ENCODE peak calls at places on chromosomes 5 and 9, in eight cellular contexts. X is pancreas, E is AG09309, G is left ventricle myocardium inferior, H is foreskin fibroblast, B is fibroblast of pulmonary artery, O is psoas muscle, M is mammary epithelial cell. T is an unnamed sample.

GRCh38 chr5:54087436-54087835 is 222.9 kb downstream of the ARL15 start:
- DNase-seq in X (no peak), E (peak), G (no peak), H (peak), B (peak), O (no peak), M (peak), T (no peak)

GRCh38 chr5:108380531-108381021 is 1.3 kb downstream of the FBXL17 start:
- DNase-seq in X (peak), E (no peak), G (peak), H (peak), B (peak), O (peak), M (peak), T (peak)

GRCh38 chr5:169812786-169813185 is 167.5 kb downstream of the INSYN2B start:
- DNase-seq in X (no peak), E (no peak), G (no peak), H (peak), B (no peak), O (no peak), M (no peak), T (no peak)

GRCh38 chr5:54492196-54492595 is 25.4 kb upstream of the SNX18 start:
- DNase-seq in X (no peak), E (no peak), G (no peak), H (peak), B (peak), O (no peak), M (peak), T (no peak)

GRCh38 chr9:100322954-100323536 is 29.7 kb downstream of the TEX10 start:
- DNase-seq in X (no peak), E (peak), G (no peak), H (peak), B (peak), O (no peak), M (peak), T (peak)

GRCh38 chr9:2809692-2810423 is 34.0 kb downstream of the PUM3 start:
- DNase-seq in X (no peak), E (peak), G (no peak), H (peak), B (peak), O (no peak), M (no peak), T (no peak)

GRCh38 chr5:169914766-169915165 is 65.5 kb downstream of the INSYN2B start:
- DNase-seq in X (no peak), E (no peak), G (peak), H (peak), B (peak), O (no peak), M (peak), T (no peak)

GRCh38 chr5:33738097-33738496 is 153.7 kb downstream of the ADAMTS12 start:
- DNase-seq in X (no peak), E (no peak), G (no peak), H (no peak), B (no peak), O (no peak), M (no peak), T (no peak)

GRCh38 chr9:4662989-4663792 is 1.1 kb downstream of the PLPP6 start:
- DNase-seq in X (no peak), E (no peak), G (no peak), H (peak), B (no peak), O (no peak), M (no peak), T (no peak)

GRCh38 chr9:133112361-133113026 is 8.5 kb downstream of the RALGDS start:
- DNase-seq in X (peak), E (no peak), G (peak), H (no peak), B (no peak), O (peak), M (no peak), T (peak)

GRCh38 chr9:105539452-105539851 is 18.5 kb upstream of the FKTN start:
- DNase-seq in X (no peak), E (no peak), G (no peak), H (no peak), B (no peak), O (no peak), M (no peak), T (no peak)

GRCh38 chr5:32314658-32315057 is 1.9 kb upstream of the MTMR12 start:
- DNase-seq in X (no peak), E (no peak), G (no peak), H (no peak), B (no peak), O (no peak), M (no peak), T (no peak)

GRCh38 chr5:159442210-159442850 is 112.0 kb upstream of the IL12B start:
- DNase-seq in X (no peak), E (no peak), G (peak), H (no peak), B (peak), O (no peak), M (no peak), T (no peak)

GRCh38 chr5:9554122-9554521 is 8.2 kb upstream of the SEMA5A start:
- DNase-seq in X (no peak), E (no peak), G (no peak), H (no peak), B (no peak), O (no peak), M (no peak), T (no peak)

GRCh38 chr5:169566202-169566601 is 17.4 kb upstream of the SPDL1 start:
- DNase-seq in X (no peak), E (no peak), G (no peak), H (no peak), B (no peak), O (no peak), M (no peak), T (no peak)

GRCh38 chr5:39076757-39077475 is 2.7 kb upstream of the RICTOR start:
- DNase-seq in X (no peak), E (no peak), G (no peak), H (peak), B (peak), O (no peak), M (peak), T (peak)

DNA sequence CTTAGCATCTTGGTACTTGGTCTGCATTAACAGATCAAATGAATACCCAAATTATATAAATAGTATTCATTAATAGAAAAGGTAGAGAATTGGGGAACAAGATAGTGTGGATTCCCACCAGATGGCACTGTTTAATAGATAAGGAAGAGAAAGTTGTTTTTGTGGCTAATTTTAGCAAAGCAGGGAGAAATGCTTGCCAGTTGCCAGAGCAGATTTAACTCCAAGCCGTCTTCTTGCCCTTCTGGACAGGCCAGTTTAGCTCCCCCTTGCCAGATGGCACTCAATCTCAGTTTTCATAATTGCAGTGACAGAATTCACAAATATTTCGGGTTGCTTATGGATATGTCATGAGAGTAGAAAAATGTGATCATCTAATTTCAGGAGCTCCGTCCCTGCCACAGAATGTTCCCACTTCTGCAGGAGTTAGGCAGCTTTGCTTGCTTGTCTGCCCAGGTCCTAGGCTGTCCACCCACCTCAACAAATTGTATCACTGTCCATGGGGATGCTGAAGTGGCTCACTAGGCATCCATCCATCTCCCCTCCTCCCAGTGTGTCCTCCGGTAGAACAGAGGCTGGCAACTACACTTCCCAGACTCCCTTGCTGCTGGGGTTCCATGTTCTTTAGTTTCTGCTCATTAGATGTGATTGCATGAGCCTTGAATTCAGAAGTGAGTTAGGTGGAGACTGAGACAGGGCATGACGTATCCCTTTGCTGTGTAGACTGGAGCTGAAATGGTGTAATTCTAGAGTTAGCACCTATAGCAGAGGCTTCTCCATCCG is 11.8 kb upstream of the HEXB start:
- DNase-seq in X (no peak), E (no peak), G (no peak), H (peak), B (peak), O (no peak), M (no peak), T (peak)
- H3K4me3 ChIP-seq in X (no peak), E (peak), G (peak), H (peak), B (no peak), O (peak), M (no peak), T (no peak)

DNA sequence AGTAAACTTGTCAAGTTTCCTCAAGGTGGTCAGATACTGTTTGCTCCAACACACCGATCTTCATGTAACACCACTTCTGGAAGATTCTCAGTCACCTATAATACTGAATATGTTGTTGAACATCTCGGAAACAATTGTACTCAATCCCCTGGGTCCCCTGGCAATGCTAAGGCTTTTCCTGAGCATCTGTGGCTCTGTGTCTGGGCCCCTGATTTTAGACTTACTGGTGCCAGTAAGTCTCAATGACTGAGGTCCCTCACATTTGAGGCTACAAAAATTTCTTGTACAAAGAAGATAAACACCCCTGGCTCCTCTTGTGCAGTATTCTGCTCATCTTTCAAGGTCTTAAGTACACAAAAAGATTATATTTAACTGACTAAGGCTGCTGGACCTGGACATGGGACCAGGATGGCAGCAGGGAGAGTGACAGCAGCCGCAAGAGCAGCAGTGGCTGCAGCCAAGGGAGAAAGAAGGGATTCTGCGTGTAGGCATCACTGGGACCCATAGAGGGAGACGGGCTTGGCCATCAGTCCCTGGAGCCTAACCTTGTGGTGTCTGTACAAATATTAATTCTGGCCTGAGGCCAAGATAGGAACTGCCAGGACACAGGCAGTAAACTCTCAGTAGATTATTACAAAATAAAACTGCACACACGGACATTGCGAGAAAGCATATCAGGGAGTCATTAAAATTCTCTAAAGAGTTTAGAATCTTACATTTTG is 49.0 kb upstream of the TNPO1 start:
- DNase-seq in X (no peak), E (no peak), G (no peak), H (peak), B (no peak), O (no peak), M (no peak), T (no peak)
- TF ChIP-seq CTCF in X (no peak), E (no peak), G (no peak), H (no peak), B (no peak), O (no peak), M (no peak), T (no peak)

DNA sequence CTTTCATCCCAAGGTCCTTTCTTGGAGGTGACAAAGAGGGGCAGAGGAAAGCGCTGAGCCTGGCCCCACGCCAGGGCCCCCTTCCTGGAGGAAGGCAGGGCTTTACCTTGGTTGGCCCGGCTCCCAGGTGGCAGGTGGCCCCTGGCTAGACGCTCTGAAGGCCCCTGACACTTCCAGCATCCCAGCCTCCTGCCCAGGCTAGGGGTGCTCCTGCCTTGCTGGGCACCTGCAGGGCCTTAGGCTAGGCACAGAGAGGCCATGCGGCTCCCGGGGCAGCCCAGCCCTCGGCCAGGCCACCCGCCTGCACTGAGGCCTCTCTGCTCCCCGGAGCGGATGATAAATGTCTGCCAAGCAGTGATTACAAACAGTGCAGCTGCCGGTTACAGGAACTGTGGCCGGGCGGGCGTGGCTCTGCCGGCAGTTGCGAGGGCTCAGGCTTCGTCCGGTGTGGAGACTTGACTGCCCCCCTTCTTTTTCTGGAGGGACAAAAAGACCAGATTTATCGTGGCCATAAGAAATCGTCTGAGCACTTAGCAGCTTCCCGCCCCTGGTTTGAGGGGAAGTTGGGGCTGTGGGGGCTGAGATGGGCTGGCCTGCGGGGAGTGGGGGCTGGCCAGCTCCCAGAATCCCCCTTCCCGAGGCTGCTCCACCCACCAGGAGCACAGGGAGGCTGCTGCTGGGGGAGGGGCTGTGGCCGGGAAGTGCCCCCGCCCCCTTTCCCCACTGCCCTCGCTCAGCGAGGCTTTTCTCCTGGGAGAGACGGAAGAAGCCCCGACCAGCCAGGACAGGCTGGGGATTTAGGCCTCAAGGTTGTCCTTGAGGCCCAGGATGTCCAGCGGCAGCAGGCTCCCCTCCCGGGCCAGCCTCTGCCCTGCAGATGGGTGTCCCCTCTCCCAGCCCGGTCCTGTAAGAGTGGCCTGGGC is 31.6 kb upstream of the UBAC1 start:
- DNase-seq in X (peak), E (peak), G (peak), H (peak), B (peak), O (peak), M (peak), T (peak)
- H3K4me3 ChIP-seq in X (no peak), E (peak), G (peak), H (no peak), B (peak), O (peak), M (no peak), T (no peak)

DNA sequence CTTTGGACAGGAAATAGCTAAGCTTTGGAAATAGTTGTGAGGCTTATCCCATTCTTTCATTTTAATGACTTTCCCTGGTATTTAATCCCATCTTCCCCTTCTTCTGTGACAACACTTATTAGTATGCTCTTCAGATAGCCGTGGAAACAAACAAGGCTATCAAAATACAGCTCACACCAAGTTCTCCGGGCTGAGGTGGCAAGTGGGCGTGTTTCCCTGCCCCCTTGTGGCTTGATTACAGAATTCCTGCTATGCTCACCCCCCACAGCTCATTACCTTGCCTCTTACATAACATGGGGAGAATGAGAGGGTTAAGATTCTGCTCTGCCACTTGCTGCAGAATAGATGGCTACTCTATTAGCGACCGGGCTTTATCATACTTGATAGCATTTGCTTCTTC is 437.1 kb upstream of the TLE4 start:
- DNase-seq in X (no peak), E (no peak), G (no peak), H (peak), B (peak), O (no peak), M (peak), T (peak)
- TF ChIP-seq CTCF in X (no peak), E (peak), G (no peak), H (peak), B (peak), O (no peak), M (peak), T (no peak)

DNA sequence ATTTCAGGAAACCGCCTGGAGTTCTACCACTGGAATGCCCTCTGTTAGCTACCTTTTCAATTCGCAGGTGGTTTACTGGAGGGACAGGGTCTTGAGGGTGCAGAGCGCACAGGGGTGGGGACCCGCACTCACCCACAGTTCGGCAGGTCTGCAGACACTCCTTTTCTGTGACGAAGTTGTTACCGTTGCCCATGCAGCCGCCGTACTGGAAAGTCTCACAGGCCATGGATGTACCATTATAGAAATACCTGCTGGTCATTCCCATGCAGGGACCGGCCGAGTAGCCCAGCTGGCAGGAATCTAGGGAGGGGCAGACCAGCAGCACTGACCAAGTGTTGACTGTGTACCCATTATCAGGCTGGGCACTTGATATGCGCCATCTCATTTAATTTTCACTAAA is 16.8 kb downstream of the AMBP start:
- DNase-seq in X (no peak), E (no peak), G (no peak), H (no peak), B (no peak), O (no peak), M (no peak), T (no peak)
- H3K4me3 ChIP-seq in X (no peak), E (no peak), G (no peak), H (no peak), B (no peak), O (no peak), M (no peak), T (no peak)

T was measured in GM12865.